ENCODE peak calls at places on chromosome 12, in nine cellular contexts. G is SW480; L is HEK293T; E is heart left ventricle; Q is AG09309; C is stimulated activated CD4-positive, alpha-beta T cell treated with anti-CD3 and anti-CD28 coated beads, TNF-alpha, amount 100 ng/mL, for 4 hours; W is GM06990; K is heart right ventricle; V is fibroblast of mammary gland. R is an unnamed sample.

GRCh38 chr12:15706010-15706676 is 83.0 kb downstream of the EPS8 start:
- DNase-seq in C (no peak), K (no peak), E (no peak), V (no peak), G (no peak), W (no peak), Q (no peak), L (no peak), R (no peak)

GRCh38 chr12:52442600-52443061 is 8.5 kb upstream of the KRT75 start:
- DNase-seq in V (peak), G (peak), L (no peak), C (no peak), E (no peak), K (no peak), W (no peak), Q (peak), R (no peak)

GRCh38 chr12:101877816-101878811 is 734 bp downstream of the DRAM1 start:
- DNase-seq in K (no peak), L (peak), V (no peak), W (no peak), C (no peak), G (peak), Q (no peak), E (no peak), R (no peak)

GRCh38 chr12:131572626-131573025 is 138.3 kb upstream of the SFSWAP start:
- DNase-seq in G (no peak), E (no peak), V (no peak), C (no peak), K (no peak), Q (no peak), L (no peak), W (no peak), R (no peak)

GRCh38 chr12:1926274-1926673 is 7.8 kb upstream of the CACNA2D4 start:
- DNase-seq in G (no peak), Q (no peak), L (no peak), W (no peak), E (no peak), V (no peak), C (no peak), K (no peak), R (no peak)

GRCh38 chr12:12054993-12055392 is 15.7 kb upstream of the BCL2L14 start:
- DNase-seq in Q (no peak), E (no peak), V (no peak), L (no peak), G (no peak), K (no peak), W (no peak), C (no peak), R (no peak)

GRCh38 chr12:117912756-117913155 is 56.0 kb downstream of the KSR2 start:
- DNase-seq in G (no peak), L (no peak), E (no peak), K (no peak), C (no peak), V (no peak), Q (no peak), W (no peak), R (no peak)

GRCh38 chr12:65829716-65830115 is 5.4 kb downstream of the HMGA2 start:
- DNase-seq in V (no peak), L (no peak), E (no peak), K (no peak), Q (no peak), W (no peak), C (no peak), G (no peak), R (no peak)

GRCh38 chr12:31740618-31741017 is 11.8 kb upstream of the AMN1 start:
- DNase-seq in K (no peak), G (no peak), Q (no peak), E (no peak), V (no peak), W (no peak), C (no peak), L (no peak), R (no peak)

GRCh38 chr12:77973579-77973978 is 142.9 kb downstream of the NAV3 start:
- DNase-seq in C (no peak), G (no peak), K (no peak), L (no peak), W (no peak), V (peak), E (no peak), Q (no peak), R (no peak)